ENCODE peak calls at places on chromosomes 6 and 20, in four cellular contexts. P is GM12864, F is fibroblast of lung, O is GM04503. E is an unnamed sample.

GRCh38 chr20:17936791-17937687 is 31.6 kb downstream of the SNX5 start:
- DNase-seq in F (peak), P (no peak), O (no peak), E (no peak)

GRCh38 chr6:24494726-24495515 is at the start of gene ALDH5A1:
- DNase-seq in F (peak), O (no peak), P (no peak), E (peak)

GRCh38 chr6:158286413-158286812 is 25.9 kb upstream of the TULP4 start:
- DNase-seq in P (no peak), O (peak), F (peak), E (no peak)

GRCh38 chr6:129212081-129212480 is 329.1 kb downstream of the LAMA2 start:
- DNase-seq in O (peak), P (no peak), F (peak), E (no peak)

GRCh38 chr6:56802570-56802969 is 152.3 kb upstream of the BEND6 start:
- DNase-seq in P (no peak), O (no peak), F (peak), E (no peak)

GRCh38 chr6:45305546-45305945 is 22.6 kb upstream of the RUNX2 start:
- DNase-seq in F (peak), P (no peak), O (no peak), E (no peak)

GRCh38 chr6:51855310-51856082 is 231.9 kb downstream of the PKHD1 start:
- DNase-seq in O (peak), P (peak), F (peak), E (no peak)

GRCh38 chr20:38706482-38706881 is 17.8 kb upstream of the SLC32A1 start:
- DNase-seq in P (no peak), O (no peak), F (no peak), E (no peak)

GRCh38 chr6:53985361-53985760 is 125.9 kb upstream of the MLIP start:
- DNase-seq in F (peak), O (no peak), P (no peak), E (no peak)

GRCh38 chr20:32449890-32450401 is 91.8 kb downstream of the ASXL1 start:
- DNase-seq in F (no peak), P (no peak), O (no peak), E (no peak)

GRCh38 chr6:34901930-34902329 is 12.9 kb downstream of the ANKS1A start:
- DNase-seq in P (no peak), O (no peak), F (peak), E (no peak)

GRCh38 chr20:20814685-20815084 is 102.2 kb upstream of the RALGAPA2 start:
- DNase-seq in O (no peak), F (no peak), P (no peak), E (no peak)

GRCh38 chr20:57611605-57612311 is 8.5 kb downstream of the ZBP1 start:
- DNase-seq in P (no peak), F (no peak), O (no peak), E (no peak)

GRCh38 chr6:39891976-39892375 is 42.3 kb downstream of the MOCS1 start:
- DNase-seq in F (no peak), P (no peak), O (no peak), E (no peak)

GRCh38 chr6:136609878-136610706 is 59.9 kb upstream of the MAP7 start:
- DNase-seq in F (peak), O (peak), P (no peak), E (no peak)

GRCh38 chr6:118905851-118906250 is 11.9 kb downstream of the ASF1A start:
- DNase-seq in P (no peak), F (no peak), O (no peak), E (no peak)

GRCh38 chr6:27551607-27552006 is 78.7 kb upstream of the ZNF184 start:
- DNase-seq in P (no peak), O (no peak), F (no peak), E (no peak)